ENCODE peak calls at places on chromosomes 16 and 17, in seven cellular contexts. One of them, this sample, is unnamed.

GRCh38 chr17:31743767-31744166 is 115.3 kb downstream of the COPRS start:
- DNase-seq in AG04450: no peak
- DNase-seq in mesendoderm: peak; percentile 25
- DNase-seq in mesenchymal stem cell: peak; percentile 74
- DNase-seq in left ventricle myocardium inferior: no peak
- DNase-seq in left lung: no peak
- DNase-seq in SJSA1: peak; percentile 44
- DNase-seq in this sample: no peak

GRCh38 chr17:50094243-50094752 is 853 bp upstream of the PDK2 start:
- DNase-seq in SJSA1: peak; percentile 94
- DNase-seq in left ventricle myocardium inferior: peak; percentile 92
- DNase-seq in mesendoderm: peak; percentile 92
- DNase-seq in AG04450: peak; percentile 41
- DNase-seq in left lung: peak; percentile 94
- DNase-seq in mesenchymal stem cell: peak; percentile 90
- DNase-seq in this sample: no peak

GRCh38 chr16:75385507-75386152 is 47.7 kb downstream of the CFDP1 start:
- DNase-seq in left ventricle myocardium inferior: no peak
- DNase-seq in mesenchymal stem cell: peak; percentile 84
- DNase-seq in left lung: no peak
- DNase-seq in AG04450: peak; percentile 79
- DNase-seq in mesendoderm: peak; percentile 64
- DNase-seq in SJSA1: peak; percentile 52
- DNase-seq in this sample: no peak

GRCh38 chr17:57672205-57672632 is 72.9 kb downstream of the CCDC182 start:
- DNase-seq in left ventricle myocardium inferior: no peak
- DNase-seq in left lung: no peak
- DNase-seq in mesendoderm: no peak
- DNase-seq in AG04450: no peak
- DNase-seq in SJSA1: no peak
- DNase-seq in mesenchymal stem cell: no peak
- DNase-seq in this sample: peak; percentile 55

GRCh38 chr17:70956731-70957130 is 787.4 kb downstream of the KCNJ2 start:
- DNase-seq in AG04450: no peak
- DNase-seq in mesenchymal stem cell: no peak
- DNase-seq in mesendoderm: no peak
- DNase-seq in left lung: no peak
- DNase-seq in left ventricle myocardium inferior: no peak
- DNase-seq in SJSA1: no peak
- DNase-seq in this sample: no peak

GRCh38 chr17:80034977-80035686 is 540 bp downstream of the TBC1D16 start:
- DNase-seq in mesenchymal stem cell: peak; percentile 73
- DNase-seq in AG04450: no peak
- DNase-seq in SJSA1: peak; percentile 58
- DNase-seq in left lung: no peak
- DNase-seq in mesendoderm: peak; percentile 50
- DNase-seq in left ventricle myocardium inferior: no peak
- DNase-seq in this sample: no peak

GRCh38 chr17:34254146-34254545 is 939 bp upstream of the CCL2 start:
- DNase-seq in left lung: no peak
- DNase-seq in left ventricle myocardium inferior: no peak
- DNase-seq in mesenchymal stem cell: peak; percentile 72
- DNase-seq in SJSA1: peak; percentile 50
- DNase-seq in mesendoderm: peak; percentile 42
- DNase-seq in AG04450: peak; percentile 38
- DNase-seq in this sample: no peak

GRCh38 chr17:45997624-45998023 is 1.4 kb upstream of the STH start:
- DNase-seq in left lung: no peak
- DNase-seq in left ventricle myocardium inferior: no peak
- DNase-seq in SJSA1: no peak
- DNase-seq in AG04450: no peak
- DNase-seq in mesendoderm: no peak
- DNase-seq in mesenchymal stem cell: no peak
- DNase-seq in this sample: no peak

GRCh38 chr17:59848778-59849177 is 44.0 kb downstream of the TUBD1 start:
- DNase-seq in left lung: peak; percentile 92
- DNase-seq in mesendoderm: no peak
- DNase-seq in mesenchymal stem cell: peak; percentile 82
- DNase-seq in AG04450: no peak
- DNase-seq in left ventricle myocardium inferior: peak; percentile 54
- DNase-seq in SJSA1: no peak
- DNase-seq in this sample: no peak

GRCh38 chr17:411416-412120 is 59.0 kb upstream of the RPH3AL start:
- DNase-seq in left ventricle myocardium inferior: no peak
- DNase-seq in mesenchymal stem cell: no peak
- DNase-seq in AG04450: no peak
- DNase-seq in mesendoderm: no peak
- DNase-seq in SJSA1: no peak
- DNase-seq in left lung: no peak
- DNase-seq in this sample: no peak

GRCh38 chr17:66625321-66625767 is 209.6 kb upstream of the CACNG5 start:
- DNase-seq in AG04450: no peak
- DNase-seq in mesendoderm: peak; percentile 45
- DNase-seq in left lung: no peak
- DNase-seq in mesenchymal stem cell: peak; percentile 56
- DNase-seq in left ventricle myocardium inferior: no peak
- DNase-seq in SJSA1: peak; percentile 55
- DNase-seq in this sample: no peak

GRCh38 chr17:56676807-56677206 is 83.3 kb downstream of the NOG start:
- DNase-seq in left ventricle myocardium inferior: no peak
- DNase-seq in AG04450: no peak
- DNase-seq in SJSA1: peak; percentile 23
- DNase-seq in left lung: no peak
- DNase-seq in mesendoderm: no peak
- DNase-seq in mesenchymal stem cell: no peak
- DNase-seq in this sample: no peak

GRCh38 chr16:27439273-27440018 is 37.5 kb downstream of the IL21R start:
- DNase-seq in left lung: no peak
- DNase-seq in SJSA1: no peak
- DNase-seq in mesendoderm: no peak
- DNase-seq in left ventricle myocardium inferior: no peak
- DNase-seq in AG04450: no peak
- DNase-seq in mesenchymal stem cell: no peak
- DNase-seq in this sample: no peak

GRCh38 chr17:82602986-82603385 is 45.3 kb downstream of the WDR45B start:
- DNase-seq in left ventricle myocardium inferior: no peak
- DNase-seq in AG04450: no peak
- DNase-seq in SJSA1: no peak
- DNase-seq in mesenchymal stem cell: no peak
- DNase-seq in left lung: peak; percentile 25
- DNase-seq in mesendoderm: no peak
- DNase-seq in this sample: no peak

GRCh38 chr17:45288825-45289224 is 26.9 kb upstream of the SPATA32 start:
- DNase-seq in AG04450: no peak
- DNase-seq in left ventricle myocardium inferior: peak; percentile 56
- DNase-seq in mesendoderm: no peak
- DNase-seq in left lung: no peak
- DNase-seq in mesenchymal stem cell: no peak
- DNase-seq in SJSA1: no peak
- DNase-seq in this sample: no peak

GRCh38 chr17:2259769-2260536 is 43.6 kb downstream of the SMG6 start:
- DNase-seq in AG04450: no peak
- DNase-seq in mesendoderm: peak; percentile 21
- DNase-seq in left lung: no peak
- DNase-seq in SJSA1: no peak
- DNase-seq in mesenchymal stem cell: peak; percentile 51
- DNase-seq in left ventricle myocardium inferior: no peak
- DNase-seq in this sample: no peak

GRCh38 chr17:68204736-68205135 is 43.1 kb upstream of the AMZ2 start:
- DNase-seq in mesenchymal stem cell: no peak
- DNase-seq in AG04450: no peak
- DNase-seq in SJSA1: peak; percentile 9
- DNase-seq in left ventricle myocardium inferior: peak; percentile 31
- DNase-seq in mesendoderm: no peak
- DNase-seq in left lung: peak; percentile 80
- DNase-seq in this sample: no peak

GRCh38 chr16:57626420-57627170 is 1.8 kb upstream of the ADGRG1 start:
- DNase-seq in SJSA1: no peak
- DNase-seq in left ventricle myocardium inferior: no peak
- DNase-seq in AG04450: no peak
- DNase-seq in mesenchymal stem cell: peak; percentile 28
- DNase-seq in mesendoderm: no peak
- DNase-seq in left lung: peak; percentile 39
- DNase-seq in this sample: no peak

GRCh38 chr16:83070416-83071199 is 443.8 kb downstream of the CDH13 start:
- DNase-seq in mesendoderm: no peak
- DNase-seq in SJSA1: no peak
- DNase-seq in left ventricle myocardium inferior: no peak
- DNase-seq in left lung: no peak
- DNase-seq in mesenchymal stem cell: no peak
- DNase-seq in AG04450: no peak
- DNase-seq in this sample: no peak

GRCh38 chr17:50171371-50172071 is 5.7 kb downstream of the SGCA start:
- DNase-seq in left lung: peak; percentile 52
- DNase-seq in left ventricle myocardium inferior: no peak
- DNase-seq in AG04450: no peak
- DNase-seq in mesendoderm: no peak
- DNase-seq in mesenchymal stem cell: no peak
- DNase-seq in SJSA1: no peak
- DNase-seq in this sample: no peak

GRCh38 chr17:50861822-50862528 is 4.2 kb downstream of the TOB1 start:
- DNase-seq in SJSA1: no peak
- DNase-seq in left ventricle myocardium inferior: no peak
- DNase-seq in left lung: no peak
- DNase-seq in mesenchymal stem cell: no peak
- DNase-seq in mesendoderm: no peak
- DNase-seq in AG04450: no peak
- DNase-seq in this sample: no peak

GRCh38 chr17:39921323-39921722 is 2.9 kb upstream of the GSDMB start:
- DNase-seq in mesendoderm: no peak
- DNase-seq in SJSA1: no peak
- DNase-seq in left lung: no peak
- DNase-seq in left ventricle myocardium inferior: no peak
- DNase-seq in AG04450: no peak
- DNase-seq in mesenchymal stem cell: no peak
- DNase-seq in this sample: no peak
- H3K27ac ChIP-seq in mesendoderm: no peak overlapping the region
- H3K27ac ChIP-seq in SJSA1: no peak overlapping the region
- H3K27ac ChIP-seq in left lung: no peak overlapping the region
- H3K27ac ChIP-seq in left ventricle myocardium inferior: no peak overlapping the region
- H3K27ac ChIP-seq in AG04450: no peak overlapping the region
- H3K27ac ChIP-seq in mesenchymal stem cell: no peak overlapping the region
- H3K27ac ChIP-seq in this sample: no peak overlapping the region

GRCh38 chr17:81578038-81578441 is 25.9 kb upstream of the FAAP100 start:
- DNase-seq in AG04450: no peak
- DNase-seq in mesenchymal stem cell: no peak
- DNase-seq in left ventricle myocardium inferior: no peak
- DNase-seq in left lung: no peak
- DNase-seq in mesendoderm: peak; percentile 64
- DNase-seq in SJSA1: no peak
- DNase-seq in this sample: no peak

GRCh38 chr17:81577278-81578000 is 25.3 kb upstream of the FAAP100 start:
- DNase-seq in mesendoderm: no peak
- DNase-seq in SJSA1: peak; percentile 56
- DNase-seq in left lung: no peak
- DNase-seq in mesenchymal stem cell: no peak
- DNase-seq in left ventricle myocardium inferior: no peak
- DNase-seq in AG04450: no peak
- DNase-seq in this sample: no peak

GRCh38 chr17:81579298-81579697 is 27.1 kb upstream of the FAAP100 start:
- DNase-seq in mesendoderm: no peak
- DNase-seq in AG04450: no peak
- DNase-seq in mesenchymal stem cell: no peak
- DNase-seq in SJSA1: no peak
- DNase-seq in left lung: no peak
- DNase-seq in left ventricle myocardium inferior: no peak
- DNase-seq in this sample: no peak

GRCh38 chr17:81579821-81580321 is 27.7 kb upstream of the FAAP100 start:
- DNase-seq in left lung: no peak
- DNase-seq in SJSA1: no peak
- DNase-seq in mesenchymal stem cell: peak; percentile 73
- DNase-seq in AG04450: no peak
- DNase-seq in left ventricle myocardium inferior: no peak
- DNase-seq in mesendoderm: no peak
- DNase-seq in this sample: no peak

GRCh38 chr17:81578561-81579225 is 26.5 kb upstream of the FAAP100 start:
- DNase-seq in mesenchymal stem cell: no peak
- DNase-seq in left lung: no peak
- DNase-seq in mesendoderm: no peak
- DNase-seq in left ventricle myocardium inferior: no peak
- DNase-seq in SJSA1: no peak
- DNase-seq in AG04450: no peak
- DNase-seq in this sample: no peak
- H3K27ac ChIP-seq in mesenchymal stem cell: peak overlapping the region; percentile 89
- H3K27ac ChIP-seq in left lung: no peak overlapping the region
- H3K27ac ChIP-seq in mesendoderm: no peak overlapping the region
- H3K27ac ChIP-seq in left ventricle myocardium inferior: no peak overlapping the region
- H3K27ac ChIP-seq in SJSA1: no peak overlapping the region
- H3K27ac ChIP-seq in AG04450: no peak overlapping the region
- H3K27ac ChIP-seq in this sample: no peak overlapping the region

DNA sequence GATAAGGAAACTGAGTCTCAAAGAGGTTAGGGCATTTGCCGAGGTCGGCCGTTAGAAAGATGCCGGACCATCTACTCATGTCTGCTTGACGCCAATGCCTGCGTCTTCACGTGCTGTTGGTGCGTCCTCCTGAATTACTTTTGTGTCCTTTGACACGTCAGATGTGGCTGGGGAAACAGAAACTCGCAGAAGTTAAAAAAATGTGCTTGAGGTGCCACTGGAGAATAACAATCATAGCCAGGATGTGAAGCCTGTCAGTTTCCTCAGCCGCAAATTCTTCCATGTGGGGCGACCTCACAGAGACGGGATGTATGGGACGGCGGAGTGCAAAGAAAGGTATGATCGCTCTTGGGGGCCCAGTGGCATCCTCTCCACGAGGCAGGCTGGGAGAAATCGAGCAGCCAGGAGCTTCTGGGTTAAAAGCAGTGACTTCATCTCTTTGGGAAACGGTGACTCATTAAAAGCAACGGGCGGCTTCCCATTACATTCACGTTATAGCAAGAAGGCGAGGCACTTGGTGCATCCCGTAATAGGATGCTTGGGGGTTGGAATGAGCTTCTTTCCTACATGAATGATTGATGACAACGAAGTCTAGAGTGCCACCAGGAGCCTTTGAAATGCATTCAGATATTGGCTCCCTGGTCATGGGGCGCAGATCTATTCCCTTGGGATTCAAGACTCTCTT is 67.8 kb downstream of the BMERB1 start:
- DNase-seq in SJSA1: peak; percentile 93
- DNase-seq in left ventricle myocardium inferior: no peak
- DNase-seq in AG04450: peak; percentile 76
- DNase-seq in mesenchymal stem cell: peak; percentile 97
- DNase-seq in mesendoderm: peak; percentile 92
- DNase-seq in left lung: no peak
- DNase-seq in this sample: peak; percentile 31
- H3K27ac ChIP-seq in SJSA1: peak overlapping the region; percentile 96
- H3K27ac ChIP-seq in left ventricle myocardium inferior: no peak overlapping the region
- H3K27ac ChIP-seq in AG04450: peak overlapping the region; percentile 83
- H3K27ac ChIP-seq in mesenchymal stem cell: peak overlapping the region; percentile 82
- H3K27ac ChIP-seq in mesendoderm: no peak overlapping the region
- H3K27ac ChIP-seq in left lung: no peak overlapping the region
- H3K27ac ChIP-seq in this sample: no peak overlapping the region

DNA sequence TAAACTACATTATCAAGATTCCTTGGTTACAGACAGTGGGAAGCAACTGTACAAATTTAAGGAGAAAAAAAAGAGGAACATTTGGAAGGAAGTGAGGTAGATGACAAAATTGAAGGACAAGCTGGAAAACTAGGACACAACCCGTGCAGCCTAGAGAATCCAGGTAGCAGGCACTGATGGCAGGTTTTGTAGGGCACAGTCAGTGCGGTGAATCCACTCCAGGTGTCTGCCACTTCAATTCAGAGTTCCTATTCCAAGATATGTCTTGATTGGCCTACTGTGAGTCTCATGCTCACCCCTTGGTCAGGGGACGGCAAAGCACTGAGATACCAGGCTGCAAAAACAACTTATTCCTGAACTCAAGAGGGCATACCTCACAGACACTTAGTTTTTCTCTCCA is 37.8 kb downstream of the TNRC6C start:
- DNase-seq in AG04450: no peak
- DNase-seq in left ventricle myocardium inferior: no peak
- DNase-seq in mesenchymal stem cell: no peak
- DNase-seq in left lung: no peak
- DNase-seq in SJSA1: no peak
- DNase-seq in mesendoderm: no peak
- DNase-seq in this sample: no peak
- H3K27ac ChIP-seq in AG04450: no peak overlapping the region
- H3K27ac ChIP-seq in left ventricle myocardium inferior: peak overlapping the region; percentile 85
- H3K27ac ChIP-seq in mesenchymal stem cell: no peak overlapping the region
- H3K27ac ChIP-seq in left lung: no peak overlapping the region
- H3K27ac ChIP-seq in SJSA1: no peak overlapping the region
- H3K27ac ChIP-seq in mesendoderm: no peak overlapping the region
- H3K27ac ChIP-seq in this sample: no peak overlapping the region

This sample was measured in epithelial cell of prostate.